ENCODE peak calls at places on chromosome 5, in eight cellular contexts. F, A, S, K, V, R, T and L are unnamed samples.

GRCh38 chr5:150558088-150558621 is 50.2 kb downstream of the NDST1 start:
- DNase-seq in S (no peak), V (no peak), F (no peak), R (no peak), K (no peak), A (no peak), T (no peak), L (no peak)

GRCh38 chr5:173175523-173175922 is 31.2 kb downstream of the BNIP1 start:
- DNase-seq in V (no peak), K (no peak), F (no peak), R (no peak), T (no peak), S (no peak), A (no peak), L (no peak)

GRCh38 chr5:15852217-15852616 is 327.4 kb downstream of the MARCHF11 start:
- DNase-seq in S (no peak), K (no peak), V (peak), F (peak), A (no peak), R (no peak), T (no peak), L (no peak)

GRCh38 chr5:173909205-173909604 is 21.1 kb downstream of the CPEB4 start:
- DNase-seq in A (no peak), K (no peak), F (no peak), T (no peak), S (no peak), R (peak), V (no peak), L (no peak)

GRCh38 chr5:173435543-173435942 is 107.3 kb upstream of the STC2 start:
- DNase-seq in T (no peak), F (peak), R (no peak), A (no peak), S (no peak), K (no peak), V (peak), L (no peak)

GRCh38 chr5:18329346-18329745 is 695.1 kb downstream of the TAF11L14 start:
- DNase-seq in V (no peak), K (no peak), S (no peak), F (no peak), A (no peak), T (no peak), R (no peak), L (no peak)

GRCh38 chr5:37212096-37212495 is 37.1 kb downstream of the CPLANE1 start:
- DNase-seq in S (no peak), F (no peak), V (no peak), A (no peak), T (no peak), R (no peak), K (no peak), L (peak)

GRCh38 chr5:122661496-122662180 is 113.2 kb upstream of the SNX2 start:
- DNase-seq in K (peak), R (no peak), F (peak), S (no peak), V (peak), T (no peak), A (no peak), L (peak)

GRCh38 chr5:112940670-112941069 is 18.6 kb upstream of the REEP5 start:
- DNase-seq in K (no peak), S (no peak), R (no peak), T (no peak), V (no peak), F (no peak), A (no peak), L (no peak)

GRCh38 chr5:87231037-87231808 is 36.5 kb upstream of the RASA1 start:
- DNase-seq in V (no peak), R (no peak), S (no peak), K (no peak), T (no peak), F (peak), A (no peak), L (peak)

GRCh38 chr5:158553195-158553945 is 546.3 kb downstream of the EBF1 start:
- DNase-seq in S (no peak), F (no peak), T (no peak), V (peak), K (no peak), A (no peak), R (no peak), L (no peak)

GRCh38 chr5:122358382-122358990 is 46.4 kb downstream of the SNCAIP start:
- DNase-seq in R (no peak), K (no peak), V (no peak), S (no peak), F (no peak), T (no peak), A (no peak), L (no peak)

GRCh38 chr5:142441638-142442037 is 116.8 kb upstream of the SPRY4 start:
- DNase-seq in S (no peak), A (no peak), F (peak), T (no peak), K (no peak), V (no peak), R (no peak), L (peak)

GRCh38 chr5:157328277-157328912 is 62.5 kb downstream of the CYFIP2 start:
- DNase-seq in S (peak), A (peak), R (peak), V (peak), T (peak), F (peak), K (peak), L (peak)

GRCh38 chr5:179759961-179760541 is 27.4 kb downstream of the MAML1 start:
- DNase-seq in T (no peak), S (no peak), A (no peak), V (no peak), R (no peak), K (no peak), F (no peak), L (no peak)

GRCh38 chr5:152634596-152634995 is 229.5 kb upstream of the NMUR2 start:
- DNase-seq in S (no peak), T (no peak), F (no peak), V (no peak), A (peak), R (no peak), K (no peak), L (no peak)

GRCh38 chr5:172506921-172507320 is 52.6 kb upstream of the SH3PXD2B start:
- DNase-seq in K (no peak), S (no peak), T (no peak), A (no peak), F (no peak), R (no peak), V (no peak), L (no peak)

GRCh38 chr5:112276996-112277395 is 142.1 kb downstream of the EPB41L4A start:
- DNase-seq in T (no peak), R (no peak), V (no peak), K (no peak), A (no peak), F (no peak), S (peak), L (no peak)

GRCh38 chr5:163248856-163249255 is 188.5 kb upstream of the CCNG1 start:
- DNase-seq in T (no peak), F (peak), V (peak), R (no peak), A (no peak), S (no peak), K (no peak), L (peak)

GRCh38 chr5:107739661-107740060 is 68.9 kb upstream of the EFNA5 start:
- DNase-seq in T (peak), F (no peak), R (no peak), K (peak), A (no peak), S (no peak), V (peak), L (no peak)

GRCh38 chr5:119315516-119315949 is 40.3 kb upstream of the TNFAIP8 start:
- DNase-seq in K (peak), S (no peak), A (no peak), F (peak), T (peak), V (peak), R (no peak), L (peak)

GRCh38 chr5:172641359-172642045 is 439 bp downstream of the NEURL1B start:
- DNase-seq in S (peak), K (no peak), V (no peak), F (no peak), T (no peak), A (peak), R (no peak), L (no peak)

GRCh38 chr5:134059758-134060495 is 54.6 kb upstream of the TCF7 start:
- DNase-seq in S (no peak), T (no peak), V (no peak), K (no peak), F (no peak), R (no peak), A (no peak), L (no peak)

GRCh38 chr5:80225189-80225588 is 30.7 kb downstream of the SERINC5 start:
- DNase-seq in T (no peak), A (no peak), F (no peak), S (no peak), R (no peak), K (no peak), V (no peak), L (no peak)

GRCh38 chr5:147160923-147161663 is 73.7 kb upstream of the STK32A start:
- DNase-seq in A (no peak), V (peak), R (no peak), T (no peak), K (no peak), S (no peak), F (no peak), L (peak)

GRCh38 chr5:96125335-96125891 is 163.8 kb upstream of the ELL2 start:
- DNase-seq in K (no peak), F (peak), R (no peak), T (no peak), S (no peak), A (no peak), V (peak), L (peak)

GRCh38 chr5:36236801-36237200 is 4.9 kb downstream of the NADK2 start:
- DNase-seq in V (no peak), K (no peak), F (no peak), R (no peak), T (no peak), S (no peak), A (no peak), L (no peak)

GRCh38 chr5:28810751-28811136 is 1772.4 kb upstream of the CDH9 start:
- DNase-seq in V (no peak), T (no peak), S (no peak), F (no peak), R (no peak), A (no peak), K (no peak), L (no peak)

GRCh38 chr5:107365355-107366109 is 305.2 kb downstream of the EFNA5 start:
- DNase-seq in K (no peak), S (no peak), T (no peak), F (peak), R (no peak), A (no peak), V (no peak), L (peak)

GRCh38 chr5:154758977-154759376 is 3.8 kb downstream of the LARP1 start:
- DNase-seq in S (no peak), K (no peak), T (peak), R (no peak), V (no peak), F (no peak), A (no peak), L (no peak)

GRCh38 chr5:136047858-136048257 is 19.1 kb downstream of the TGFBI start:
- DNase-seq in K (no peak), A (no peak), V (no peak), R (peak), F (no peak), T (no peak), S (no peak), L (no peak)

GRCh38 chr5:91219141-91219802 is 163.8 kb downstream of the ARRDC3 start:
- DNase-seq in A (no peak), T (peak), S (no peak), R (peak), K (peak), F (peak), V (peak), L (peak)

GRCh38 chr5:54091416-54092130 is 218.8 kb downstream of the ARL15 start:
- DNase-seq in T (peak), S (no peak), F (no peak), V (no peak), A (no peak), K (no peak), R (no peak), L (no peak)

GRCh38 chr5:110441035-110441434 is 285.4 kb downstream of the TMEM232 start:
- DNase-seq in K (peak), F (peak), R (no peak), S (peak), V (peak), A (no peak), T (peak), L (peak)

GRCh38 chr5:7261049-7261448 is 134.9 kb upstream of the ADCY2 start:
- DNase-seq in T (no peak), R (no peak), F (peak), V (peak), K (peak), S (no peak), A (no peak), L (peak)

DNA sequence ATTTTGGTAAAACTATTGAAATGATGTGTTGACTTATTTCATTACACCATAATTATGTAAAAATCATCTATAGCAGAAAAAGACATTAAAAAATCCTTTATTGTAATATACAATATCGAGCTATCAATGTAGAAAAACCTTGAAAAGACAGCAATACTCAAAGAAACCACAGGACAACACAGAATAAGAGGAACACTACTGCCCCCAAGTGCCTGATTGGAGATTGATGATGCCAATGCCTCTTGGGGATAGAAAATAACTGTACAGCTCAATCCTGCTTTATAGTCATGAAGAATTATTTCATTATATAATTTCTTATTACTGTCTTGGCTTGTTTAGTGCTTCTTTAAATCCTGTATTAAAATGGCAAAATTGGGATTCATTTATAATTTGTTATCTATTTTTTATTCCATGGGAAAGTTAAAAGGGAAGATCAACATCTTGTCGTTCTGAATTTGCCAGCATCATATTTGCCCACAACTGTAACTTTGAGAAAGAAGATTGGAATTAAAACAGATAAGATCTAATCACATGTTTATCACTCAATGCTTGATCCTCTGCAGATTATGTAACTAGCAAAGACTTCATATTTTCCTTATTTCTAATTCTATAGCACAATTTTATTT is 337.5 kb downstream of the CDH9 start:
- DNase-seq in A (no peak), R (no peak), S (peak), T (peak), F (peak), K (peak), V (no peak), L (no peak)
- TF ChIP-seq CTCF in A (peak), R (no peak), S (peak), T (peak), F (peak), K (no peak), V (no peak), L (peak)

DNA sequence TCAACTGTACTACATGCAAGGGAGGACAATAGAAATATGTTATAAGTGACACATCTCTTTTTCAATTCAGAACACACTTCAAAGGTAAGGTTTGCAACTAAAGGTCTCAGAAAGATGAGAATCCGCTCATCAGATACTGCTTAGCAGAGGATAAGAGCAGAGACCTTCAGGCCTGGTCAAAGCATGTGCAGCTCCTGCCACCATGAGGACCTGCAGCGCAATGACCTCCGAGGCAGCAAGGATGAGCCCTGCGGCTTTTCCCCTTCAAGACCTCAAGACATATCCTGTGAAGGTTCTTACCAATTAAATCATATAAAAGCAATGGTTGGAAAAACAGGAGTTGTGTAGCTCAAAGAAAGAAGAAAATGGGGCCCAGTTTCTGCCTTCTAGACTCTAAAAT is 135.8 kb downstream of the TRIM36 start:
- DNase-seq in T (no peak), S (peak), K (peak), V (no peak), A (no peak), R (no peak), F (no peak), L (no peak)
- TF ChIP-seq CTCF in T (no peak), S (peak), K (no peak), V (no peak), A (no peak), R (no peak), F (no peak), L (no peak)

DNA sequence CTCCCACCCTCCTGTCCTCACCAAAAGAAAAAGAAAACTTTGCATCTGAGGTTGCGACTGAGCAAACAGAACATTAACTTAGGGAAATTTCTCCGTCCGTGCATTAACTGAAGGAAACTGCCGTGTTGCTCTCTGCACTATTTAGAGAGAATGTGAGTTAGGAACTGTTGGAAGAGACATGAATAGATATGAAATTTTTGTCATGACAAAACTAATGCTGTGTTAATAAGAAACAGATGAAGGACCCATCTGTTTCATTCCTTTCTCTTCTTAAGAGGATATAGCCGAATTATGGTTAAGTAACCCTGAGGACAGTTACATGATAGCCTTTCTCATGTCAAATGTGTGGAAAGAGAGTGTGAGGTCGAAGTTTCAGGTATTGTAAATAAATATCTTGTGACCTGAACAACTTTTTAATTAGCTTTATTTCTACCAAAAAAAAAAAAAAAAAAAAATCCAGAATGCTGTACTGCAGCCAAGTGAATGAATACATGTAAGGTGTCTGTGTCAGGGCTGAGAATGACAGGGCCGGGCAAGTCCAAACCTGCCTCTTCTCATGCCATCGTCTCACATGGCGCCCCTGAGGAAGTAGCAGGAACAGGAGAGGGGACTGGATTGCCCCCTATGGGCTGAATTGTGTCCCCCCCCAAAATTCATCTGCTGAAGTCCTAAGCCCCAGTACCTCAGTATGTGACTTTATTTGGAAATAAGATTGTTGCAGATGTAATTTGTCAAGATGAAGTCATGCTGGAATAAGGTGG is 35.6 kb upstream of the ANKRD33B start:
- DNase-seq in R (no peak), A (no peak), V (peak), S (no peak), F (no peak), K (no peak), T (peak), L (no peak)
- TF ChIP-seq CTCF in R (no peak), A (no peak), V (peak), S (peak), F (no peak), K (no peak), T (no peak), L (no peak)

GRCh38 chr5:4294878-4295277 is 699.2 kb downstream of the IRX1 start:
- DNase-seq in T (no peak), V (no peak), F (no peak), K (no peak), R (peak), A (no peak), S (no peak), L (no peak)

GRCh38 chr5:4295663-4296339 is 700.2 kb downstream of the IRX1 start:
- DNase-seq in A (no peak), R (no peak), K (no peak), V (no peak), S (no peak), T (no peak), F (peak), L (peak)
- TF ChIP-seq CTCF in A (peak), R (no peak), K (no peak), V (no peak), S (no peak), T (no peak), F (peak), L (peak)

DNA sequence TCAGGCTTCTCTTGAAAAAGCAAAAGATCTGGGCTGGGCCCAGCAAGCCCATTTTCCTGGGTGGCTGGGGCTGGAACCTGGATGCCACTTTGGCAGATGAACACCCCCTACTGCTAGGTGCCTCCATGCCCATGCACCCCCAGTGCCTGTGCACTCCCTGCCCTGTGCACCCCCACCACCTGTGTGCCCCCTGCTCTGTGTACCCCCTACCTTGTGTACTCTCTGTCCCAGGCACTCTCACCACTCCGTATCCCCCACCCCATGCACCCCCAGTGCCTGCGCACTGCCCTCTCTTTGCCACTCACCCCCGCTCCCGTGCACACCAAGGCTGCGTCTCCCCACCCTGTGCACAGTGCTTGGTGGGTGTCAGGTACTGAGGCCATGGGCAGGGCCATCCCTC is 14.2 kb downstream of the UNC5A start:
- DNase-seq in A (no peak), T (no peak), S (no peak), F (no peak), K (no peak), R (no peak), V (no peak), L (no peak)
- TF ChIP-seq CTCF in A (no peak), T (no peak), S (no peak), F (no peak), K (no peak), R (no peak), V (no peak), L (no peak)

GRCh38 chr5:115770466-115770865 is 46.0 kb downstream of the CDO1 start:
- DNase-seq in K (peak), R (no peak), F (no peak), T (no peak), V (no peak), S (peak), A (no peak), L (no peak)
- TF ChIP-seq CTCF in K (no peak), R (no peak), F (peak), T (no peak), V (no peak), S (peak), A (no peak), L (peak)

GRCh38 chr5:181222630-181223040 is 446 bp upstream of the TRIM41 start:
- DNase-seq in K (no peak), F (no peak), T (no peak), S (peak), V (no peak), R (no peak), A (no peak), L (no peak)

GRCh38 chr5:181224390-181225234 is 1.5 kb downstream of the TRIM41 start:
- DNase-seq in F (no peak), T (no peak), S (no peak), K (no peak), R (no peak), A (peak), V (no peak), L (no peak)

GRCh38 chr5:181223729-181224389 is 778 bp downstream of the TRIM41 start:
- DNase-seq in F (peak), S (peak), R (peak), K (peak), T (no peak), V (no peak), A (peak), L (no peak)

GRCh38 chr5:181221792-181222629 is 1.1 kb upstream of the TRIM41 start:
- DNase-seq in K (peak), R (peak), T (peak), F (peak), S (peak), V (peak), A (peak), L (peak)

GRCh38 chr5:181223041-181223728 is at the start of gene TRIM41:
- DNase-seq in A (peak), V (peak), R (peak), S (peak), K (peak), F (peak), T (peak), L (peak)
- TF ChIP-seq CTCF in A (peak), V (peak), R (no peak), S (peak), K (no peak), F (peak), T (no peak), L (peak)